ENCODE peak calls at places on chromosomes 13 and 19, in five cellular contexts. Q, B, X, D and M are unnamed samples.

GRCh38 chr19:49398931-49399330 is 10.9 kb downstream of the KASH5 start:
- DNase-seq in Q (no peak), B (no peak), X (no peak), D (no peak), M (no peak)

GRCh38 chr13:22194106-22194810 is 523.4 kb downstream of the FGF9 start:
- DNase-seq in Q (no peak), B (no peak), X (no peak), D (no peak), M (no peak)

GRCh38 chr19:40165362-40165937 is 25.8 kb upstream of the MAP3K10 start:
- DNase-seq in Q (peak), B (peak), X (peak), D (no peak), M (peak)

GRCh38 chr19:46639356-46640061 is 3.5 kb upstream of the GNG8 start:
- DNase-seq in Q (peak), B (no peak), X (no peak), D (no peak), M (peak)

GRCh38 chr19:3015126-3016057 is 13.7 kb downstream of the TLE2 start:
- DNase-seq in Q (no peak), B (no peak), X (no peak), D (no peak), M (no peak)

GRCh38 chr13:44273991-44274810 is 99.4 kb upstream of the SERP2 start:
- DNase-seq in Q (no peak), B (no peak), X (no peak), D (no peak), M (no peak)

GRCh38 chr13:80618777-80619176 is 277.9 kb upstream of the SPRY2 start:
- DNase-seq in Q (no peak), B (no peak), X (no peak), D (no peak), M (no peak)

GRCh38 chr19:41915248-41916032 is 12.8 kb downstream of the ERFL start:
- DNase-seq in Q (no peak), B (no peak), X (no peak), D (no peak), M (no peak)

GRCh38 chr19:3855321-3855720 is 13.5 kb downstream of the ZFR2 start:
- DNase-seq in Q (no peak), B (no peak), X (peak), D (no peak), M (no peak)

GRCh38 chr13:46172531-46172991 is 9.4 kb downstream of the LCP1 start:
- DNase-seq in Q (no peak), B (no peak), X (no peak), D (no peak), M (no peak)

GRCh38 chr19:6287269-6287885 is 7.6 kb upstream of the MLLT1 start:
- DNase-seq in Q (no peak), B (no peak), X (no peak), D (no peak), M (no peak)

GRCh38 chr13:55649485-55649884 is 1491.2 kb upstream of the PRR20A start:
- DNase-seq in Q (no peak), B (no peak), X (no peak), D (no peak), M (no peak)

GRCh38 chr13:83987394-83987793 is 105.1 kb upstream of the SLITRK1 start:
- DNase-seq in Q (no peak), B (no peak), X (no peak), D (no peak), M (no peak)

GRCh38 chr19:406121-406711 is 2.7 kb downstream of the C2CD4C start:
- DNase-seq in Q (no peak), B (peak), X (no peak), D (no peak), M (no peak)
- TF ChIP-seq GABPA in Q (no peak), B (no peak), X (no peak), D (no peak), M (no peak)

GRCh38 chr13:89688908-89689307 is 1658.6 kb upstream of the MIR17HG start:
- DNase-seq in Q (no peak), B (no peak), X (no peak), D (no peak), M (no peak)
- TF ChIP-seq SIN3A in Q (no peak), B (no peak), X (no peak), D (no peak), M (no peak)

GRCh38 chr13:68697551-68697950 is 1410.1 kb upstream of the ATXN8OS start:
- DNase-seq in Q (peak), B (no peak), X (no peak), D (no peak), M (peak)

GRCh38 chr13:68692049-68692448 is 1415.6 kb upstream of the ATXN8OS start:
- DNase-seq in Q (no peak), B (no peak), X (no peak), D (no peak), M (no peak)

GRCh38 chr13:68696907-68697306 is 1410.7 kb upstream of the ATXN8OS start:
- DNase-seq in Q (no peak), B (no peak), X (no peak), D (no peak), M (no peak)
- TF ChIP-seq GABPA in Q (no peak), B (no peak), X (no peak), D (no peak), M (no peak)

DNA sequence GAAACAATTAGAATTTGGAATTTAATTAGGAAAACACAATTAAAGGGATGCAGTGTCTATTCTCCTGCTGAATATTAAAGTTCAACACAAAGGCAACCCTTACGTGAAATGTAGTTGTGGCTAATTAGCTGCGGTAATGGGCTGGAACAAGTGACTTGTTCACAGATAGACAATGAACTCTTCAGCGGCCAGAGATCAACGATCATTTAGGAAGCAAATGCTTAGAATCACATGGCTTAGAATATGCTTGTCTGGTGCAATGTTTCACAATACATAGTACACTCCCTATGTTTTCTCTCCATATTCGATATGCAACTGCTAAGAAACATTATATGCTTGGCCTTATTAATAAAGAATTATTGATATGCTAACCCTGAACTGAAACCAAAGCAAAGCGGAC is 25.8 kb upstream of the MTUS2 start:
- DNase-seq in Q (no peak), B (no peak), X (peak), D (no peak), M (no peak)
- TF ChIP-seq SIN3A in Q (no peak), B (no peak), X (no peak), D (no peak), M (no peak)

GRCh38 chr19:961866-962620 is 22.1 kb upstream of the WDR18 start:
- DNase-seq in Q (peak), B (no peak), X (peak), D (no peak), M (no peak)

GRCh38 chr19:959935-960502 is 24.1 kb upstream of the WDR18 start:
- DNase-seq in Q (no peak), B (peak), X (peak), D (no peak), M (no peak)

GRCh38 chr19:956747-957451 is 27.2 kb upstream of the WDR18 start:
- DNase-seq in Q (no peak), B (peak), X (no peak), D (no peak), M (peak)

GRCh38 chr19:960601-960938 is 23.6 kb upstream of the WDR18 start:
- DNase-seq in Q (no peak), B (no peak), X (no peak), D (no peak), M (no peak)

DNA sequence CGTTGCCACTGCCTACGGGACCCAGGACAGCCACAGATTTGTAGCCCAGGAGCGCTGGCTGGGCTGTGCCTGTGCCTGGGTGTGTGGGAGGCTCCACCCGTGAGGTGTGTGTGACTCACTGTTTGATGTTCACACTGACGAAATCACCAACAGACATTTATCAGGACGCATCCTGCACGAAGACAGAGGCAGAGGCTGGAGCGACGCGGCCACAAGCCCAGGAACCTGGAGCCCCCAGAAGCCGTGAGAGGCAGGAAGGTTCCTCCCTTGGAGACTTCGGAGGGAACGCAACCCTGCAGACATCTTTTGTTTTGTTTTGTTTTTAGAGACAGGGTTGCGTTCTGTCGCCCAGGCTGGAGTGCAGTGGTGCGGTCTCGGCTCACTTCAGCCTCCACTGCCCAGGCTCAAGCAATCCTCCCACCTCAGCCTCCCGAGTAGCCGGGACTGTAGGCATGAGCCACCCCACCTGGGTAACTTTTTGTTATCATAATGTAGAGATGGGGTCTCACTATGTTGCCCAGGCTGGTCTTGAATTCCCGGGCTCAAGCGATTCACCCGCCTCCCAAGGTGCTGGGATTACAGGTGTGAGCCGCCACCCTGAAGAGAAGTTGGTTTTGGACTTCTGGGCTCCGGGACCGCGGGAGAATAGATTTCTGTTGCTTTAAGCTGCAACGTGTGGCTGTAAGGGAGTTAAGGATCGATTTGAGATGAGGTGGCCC is 25.0 kb upstream of the WDR18 start:
- DNase-seq in Q (peak), B (no peak), X (peak), D (no peak), M (no peak)
- TF ChIP-seq GABPA in Q (no peak), B (no peak), X (no peak), D (no peak), M (no peak)

GRCh38 chr19:44529541-44529940 is at the start of gene CEACAM20:
- DNase-seq in Q (no peak), B (no peak), X (no peak), D (no peak), M (no peak)

GRCh38 chr19:44525721-44526430 is 3.6 kb downstream of the CEACAM20 start:
- DNase-seq in Q (no peak), B (no peak), X (no peak), D (no peak), M (no peak)

GRCh38 chr19:44532819-44533218 is 3.3 kb upstream of the CEACAM20 start:
- DNase-seq in Q (no peak), B (no peak), X (no peak), D (no peak), M (no peak)

GRCh38 chr19:44527554-44527953 is 1.9 kb downstream of the CEACAM20 start:
- DNase-seq in Q (no peak), B (no peak), X (no peak), D (no peak), M (no peak)

GRCh38 chr19:44530777-44531176 is 1.3 kb upstream of the CEACAM20 start:
- DNase-seq in Q (no peak), B (no peak), X (no peak), D (no peak), M (no peak)
- TF ChIP-seq SIN3A in Q (no peak), B (no peak), X (no peak), D (no peak), M (no peak)

GRCh38 chr19:33125929-33126388 is 6.0 kb upstream of the WDR88 start:
- DNase-seq in Q (peak), B (peak), X (peak), D (peak), M (peak)
- TF ChIP-seq GABPA in Q (no peak), B (no peak), X (no peak), D (no peak), M (no peak)

DNA sequence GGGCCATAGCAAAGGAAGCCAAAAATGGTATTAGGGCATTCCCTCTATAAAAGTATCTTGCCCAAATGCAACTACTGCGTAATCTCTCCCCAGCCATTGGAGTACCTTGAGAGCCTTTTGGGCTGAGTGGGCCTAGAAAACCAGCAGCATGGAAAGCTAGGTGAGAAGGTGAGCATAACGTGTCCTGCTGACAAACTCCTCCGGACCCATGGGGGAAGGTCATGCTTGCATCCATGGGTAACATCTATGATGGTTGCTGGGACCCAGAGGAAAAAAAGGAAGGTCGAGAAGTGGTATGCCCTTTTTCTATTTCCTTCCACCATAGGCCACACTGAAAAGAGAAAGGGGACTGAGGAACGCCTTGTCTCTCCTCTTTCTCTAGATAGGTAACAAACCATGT is 57.4 kb downstream of the ZNF728 start:
- DNase-seq in Q (peak), B (no peak), X (no peak), D (no peak), M (no peak)
- TF ChIP-seq SIN3A in Q (no peak), B (no peak), X (no peak), D (no peak), M (no peak)

GRCh38 chr13:106088094-106088493 is 447.4 kb downstream of the EFNB2 start:
- DNase-seq in Q (no peak), B (no peak), X (no peak), D (no peak), M (no peak)

GRCh38 chr13:106089251-106089940 is 446.1 kb downstream of the EFNB2 start:
- DNase-seq in Q (no peak), B (no peak), X (no peak), D (no peak), M (no peak)

GRCh38 chr13:106083620-106084350 is 451.7 kb downstream of the EFNB2 start:
- DNase-seq in Q (peak), B (no peak), X (peak), D (no peak), M (peak)

GRCh38 chr13:106087201-106087600 is 448.3 kb downstream of the EFNB2 start:
- DNase-seq in Q (no peak), B (no peak), X (no peak), D (no peak), M (no peak)
- TF ChIP-seq GABPA in Q (no peak), B (no peak), X (no peak), D (no peak), M (no peak)